ENCODE peak calls at places on chromosome 3, in eight cellular contexts. G is body of pancreas, B is fibroblast of the aortic adventitia, X is heart left ventricle, T is Panc1, Q is glutamatergic neuron, N is fibroblast of mammary gland, E is Peyer's patch. U is an unnamed sample.

GRCh38 chr3:67981077-67981476 is 326.7 kb upstream of the SUCLG2 start:
- DNase-seq in Q (no peak), T (no peak), G (no peak), B (no peak), N (no peak), E (no peak), X (no peak), U (no peak)

GRCh38 chr3:105594219-105594618 is 227.5 kb downstream of the ALCAM start:
- DNase-seq in X (no peak), G (no peak), N (peak; percentile 72), E (no peak), Q (no peak), B (peak; percentile 37), T (no peak), U (no peak)

GRCh38 chr3:188296761-188297689 is 143.1 kb downstream of the LPP start:
- DNase-seq in E (no peak), N (peak; percentile 92), X (no peak), B (peak; percentile 97), G (peak; percentile 71), Q (no peak), T (no peak), U (no peak)

GRCh38 chr3:53219897-53220483 is 35.8 kb downstream of the TKT start:
- DNase-seq in B (peak; percentile 78), Q (peak; percentile 95), N (peak; percentile 73), X (peak; percentile 70), E (peak; percentile 74), G (peak; percentile 88), T (peak; percentile 52), U (peak; percentile 66)

GRCh38 chr3:49519266-49519665 is 35.0 kb upstream of the BSN start:
- DNase-seq in B (peak; percentile 11), G (no peak), Q (no peak), X (no peak), N (no peak), T (no peak), E (no peak), U (no peak)

GRCh38 chr3:144362126-144362525 is 390.5 kb downstream of the DIPK2A start:
- DNase-seq in Q (no peak), T (no peak), X (no peak), B (no peak), G (no peak), E (no peak), N (peak; percentile 57), U (no peak)

GRCh38 chr3:40624189-40624754 is 99.5 kb downstream of the ZNF621 start:
- DNase-seq in N (no peak), B (no peak), G (no peak), Q (no peak), X (no peak), T (no peak), E (no peak), U (no peak)

GRCh38 chr3:47432673-47433072 is 43.1 kb downstream of the SCAP start:
- DNase-seq in X (no peak), B (no peak), E (no peak), G (no peak), T (no peak), Q (no peak), N (no peak), U (no peak)

GRCh38 chr3:53489401-53490130 is 4.8 kb upstream of the CACNA1D start:
- DNase-seq in N (no peak), E (no peak), B (no peak), X (no peak), T (no peak), G (no peak), Q (no peak), U (no peak)

GRCh38 chr3:103947062-103947461 is 1419.6 kb upstream of the ALCAM start:
- DNase-seq in X (no peak), N (no peak), T (no peak), B (no peak), Q (no peak), G (no peak), E (no peak), U (no peak)

GRCh38 chr3:171833006-171833405 is 10.1 kb upstream of the TMEM212 start:
- DNase-seq in E (no peak), Q (no peak), G (no peak), B (no peak), X (no peak), N (no peak), T (no peak), U (no peak)

GRCh38 chr3:107062787-107063186 is 314.5 kb upstream of the CCDC54 start:
- DNase-seq in Q (no peak), E (no peak), N (no peak), T (no peak), G (no peak), X (no peak), B (peak; percentile 7), U (no peak)

GRCh38 chr3:174620138-174620537 is 239.0 kb upstream of the NAALADL2 start:
- DNase-seq in G (no peak), Q (no peak), X (no peak), E (no peak), N (peak; percentile 54), T (no peak), B (peak; percentile 27), U (no peak)

GRCh38 chr3:54965746-54966145 is 37.9 kb upstream of the LRTM1 start:
- DNase-seq in X (no peak), T (no peak), B (peak; percentile 84), E (no peak), Q (no peak), G (no peak), N (peak; percentile 86), U (no peak)

GRCh38 chr3:184249412-184250166 is at the start of gene EEF1AKMT4:
- DNase-seq in X (peak; percentile 95), E (peak; percentile 95), G (peak; percentile 98), N (peak; percentile 98), T (peak; percentile 94), Q (peak; percentile 96), B (peak; percentile 99), U (peak; percentile 93)
- TF ChIP-seq CTCF in X (peak; percentile 18), E (peak; percentile 76), G (peak; percentile 81), N (peak; percentile 25), T (no peak), Q (no peak), B (peak; percentile 71), U (no peak)

GRCh38 chr3:157066335-157067071 is 93.4 kb downstream of the CCNL1 start:
- DNase-seq in X (no peak), N (peak; percentile 97), T (no peak), G (no peak), E (no peak), Q (no peak), B (peak; percentile 86), U (no peak)

GRCh38 chr3:157064402-157064801 is 95.5 kb downstream of the CCNL1 start:
- DNase-seq in T (no peak), G (no peak), N (no peak), Q (no peak), B (no peak), X (no peak), E (peak; percentile 66), U (no peak)

GRCh38 chr3:157065201-157065600 is 94.7 kb downstream of the CCNL1 start:
- DNase-seq in N (no peak), B (no peak), Q (no peak), E (no peak), T (no peak), X (no peak), G (no peak), U (no peak)

GRCh38 chr3:157069406-157069805 is 90.5 kb downstream of the CCNL1 start:
- DNase-seq in G (no peak), B (no peak), E (no peak), N (no peak), X (no peak), T (no peak), Q (no peak), U (no peak)

DNA sequence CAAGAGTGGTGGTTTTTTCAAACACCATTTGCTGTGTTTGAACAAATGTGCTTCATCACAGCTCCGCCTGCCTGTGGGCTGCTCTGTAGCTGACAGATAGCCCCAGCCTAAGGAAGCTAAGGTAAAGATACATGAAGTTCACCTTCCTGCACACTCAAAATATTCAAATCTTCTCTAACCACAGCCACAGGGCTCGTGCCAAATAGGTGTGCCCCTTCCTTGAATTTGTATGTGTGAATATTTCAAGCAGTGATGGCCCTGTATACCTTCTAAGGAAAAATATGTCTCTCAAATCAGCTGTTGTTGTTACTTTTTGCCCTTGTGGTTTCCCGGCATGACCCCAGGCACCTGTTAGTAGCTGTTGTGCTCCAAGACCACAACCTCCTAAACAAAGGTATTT is 92.8 kb downstream of the CCNL1 start:
- DNase-seq in X (no peak), B (no peak), E (peak; percentile 49), T (no peak), Q (no peak), N (no peak), G (no peak), U (no peak)
- TF ChIP-seq CTCF in X (no peak), B (no peak), E (no peak), T (no peak), Q (no peak), N (no peak), G (no peak), U (no peak)

DNA sequence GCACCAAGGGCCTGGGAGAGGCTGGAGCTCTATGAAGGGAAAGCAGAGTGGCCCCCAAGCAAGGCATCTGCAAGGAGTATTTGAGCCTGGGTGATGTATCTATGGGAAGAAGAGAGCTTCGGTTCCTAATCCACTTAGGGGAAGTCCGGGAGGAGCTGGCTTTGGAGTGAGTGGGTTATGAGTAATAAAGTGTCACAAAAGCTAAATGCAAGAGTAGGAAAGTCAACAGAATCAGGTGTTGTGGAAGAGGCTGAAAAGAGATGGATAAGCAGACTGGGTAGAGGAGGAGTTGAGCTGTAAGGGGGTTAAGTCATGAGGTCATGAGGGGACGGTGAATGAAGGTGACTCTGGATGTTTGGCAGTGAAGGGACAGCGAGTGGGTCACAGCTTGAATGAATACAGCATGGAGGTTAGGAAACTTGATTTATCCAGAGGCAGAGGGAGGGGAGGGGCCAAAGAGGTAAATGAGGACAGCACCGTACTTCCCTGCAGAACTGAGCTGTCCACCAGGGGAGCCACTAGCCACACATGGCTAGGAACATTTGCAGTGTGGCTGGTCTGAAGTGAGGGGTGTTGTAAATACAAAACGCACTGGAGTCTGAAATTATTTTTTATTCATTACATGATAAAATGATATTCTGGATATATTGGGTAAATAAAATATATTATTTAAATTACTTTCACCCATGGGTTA is 83.3 kb downstream of the ADCY5 start:
- DNase-seq in T (no peak), Q (peak; percentile 46), B (no peak), G (peak; percentile 17), X (no peak), E (no peak), N (no peak), U (no peak)
- TF ChIP-seq CTCF in T (peak; percentile 75), Q (peak; percentile 64), B (peak; percentile 37), G (peak; percentile 42), X (peak; percentile 26), E (peak; percentile 50), N (peak; percentile 49), U (no peak)

GRCh38 chr3:14369675-14370669 is 32.4 kb upstream of the SLC6A6 start:
- DNase-seq in T (no peak), E (no peak), Q (no peak), G (peak; percentile 58), N (no peak), B (no peak), X (peak; percentile 33), U (no peak)

GRCh38 chr3:14373753-14374376 is 28.5 kb upstream of the SLC6A6 start:
- DNase-seq in B (no peak), N (no peak), Q (no peak), G (no peak), E (no peak), T (no peak), X (no peak), U (no peak)

GRCh38 chr3:14370719-14371572 is 31.5 kb upstream of the SLC6A6 start:
- DNase-seq in G (no peak), N (no peak), X (no peak), Q (no peak), B (no peak), E (no peak), T (no peak), U (no peak)

GRCh38 chr3:14372587-14372986 is 29.8 kb upstream of the SLC6A6 start:
- DNase-seq in T (no peak), Q (no peak), X (no peak), N (no peak), E (no peak), G (no peak), B (no peak), U (no peak)

GRCh38 chr3:14371573-14372474 is 30.6 kb upstream of the SLC6A6 start:
- DNase-seq in X (peak; percentile 86), E (peak; percentile 22), Q (no peak), N (peak; percentile 43), G (peak; percentile 78), T (peak; percentile 78), B (peak; percentile 49), U (peak; percentile 20)
- TF ChIP-seq CTCF in X (no peak), E (peak; percentile 33), Q (no peak), N (no peak), G (no peak), T (no peak), B (no peak), U (no peak)